ENCODE peak calls at places on chromosomes 7 and 10, in eight cellular contexts. C is activated CD8-positive, alpha-beta T cell treated with anti-CD3 and anti-CD28 coated beads for 36 hours; E is heart left ventricle; T is GM23338; S is naive thymus-derived CD8-positive, alpha-beta T cell; B is left lung; K is sciatic nerve; Q is body of pancreas. I is an unnamed sample.

GRCh38 chr7:129887865-129888264 is 64.9 kb downstream of the UBE2H start:
- ATAC-seq in B (no peak), S (no peak), E (no peak), K (no peak), T (no peak), C (no peak), Q (no peak), I (no peak)

GRCh38 chr7:78769551-78770101 is 683.8 kb downstream of the MAGI2 start:
- ATAC-seq in Q (no peak), T (peak; percentile 12), E (no peak), B (no peak), K (no peak), S (no peak), C (no peak), I (peak; percentile 55)

GRCh38 chr10:79052311-79053080 is 16.3 kb upstream of the ZMIZ1 start:
- ATAC-seq in Q (no peak), C (no peak), E (no peak), S (peak; percentile 70), T (peak; percentile 65), B (peak; percentile 56), K (no peak), I (peak; percentile 2)

GRCh38 chr10:74851834-74852233 is 25.4 kb downstream of the KAT6B start:
- ATAC-seq in Q (no peak), K (no peak), E (peak; percentile 25), T (no peak), S (no peak), C (no peak), B (no peak), I (no peak)

GRCh38 chr7:107949443-107949935 is 53.5 kb downstream of the LAMB1 start:
- ATAC-seq in Q (no peak), T (no peak), S (no peak), K (no peak), E (no peak), B (no peak), C (no peak), I (no peak)

GRCh38 chr7:144513332-144513731 is 109.8 kb upstream of the NOBOX start:
- ATAC-seq in K (peak; percentile 65), S (no peak), E (peak; percentile 77), C (no peak), B (peak; percentile 66), Q (no peak), T (peak; percentile 47), I (no peak)

GRCh38 chr7:78221961-78222751 is 423.6 kb downstream of the PHTF2 start:
- ATAC-seq in Q (no peak), B (peak; percentile 32), C (no peak), E (no peak), K (no peak), S (no peak), T (no peak), I (no peak)

GRCh38 chr7:141884544-141885227 is 31.5 kb upstream of the OR9A4 start:
- ATAC-seq in S (no peak), B (no peak), Q (no peak), K (peak; percentile 45), E (no peak), C (no peak), T (no peak), I (peak; percentile 88)

GRCh38 chr7:100351657-100352058 is 6.3 kb upstream of the PILRB start:
- ATAC-seq in S (no peak), Q (no peak), B (no peak), C (peak; percentile 19), K (no peak), E (no peak), T (no peak), I (no peak)

GRCh38 chr10:61882621-61883375 is 18.7 kb upstream of the ARID5B start:
- ATAC-seq in E (no peak), B (no peak), T (no peak), Q (no peak), K (no peak), C (peak; percentile 86), S (no peak), I (peak; percentile 50)

GRCh38 chr7:98826811-98827231 is 43.0 kb downstream of the TMEM130 start:
- ATAC-seq in Q (peak; percentile 52), S (no peak), E (peak; percentile 97), K (peak; percentile 67), B (no peak), T (peak; percentile 78), C (no peak), I (no peak)

GRCh38 chr10:98141484-98142073 is 7.1 kb downstream of the R3HCC1L start:
- ATAC-seq in T (no peak), Q (no peak), C (peak; percentile 70), E (no peak), S (no peak), K (no peak), B (no peak), I (no peak)

GRCh38 chr7:137462847-137463246 is 119.3 kb upstream of the PTN start:
- ATAC-seq in K (no peak), S (no peak), B (no peak), E (no peak), T (no peak), C (no peak), Q (no peak), I (no peak)

GRCh38 chr10:25797888-25798429 is 136.1 kb upstream of the MYO3A start:
- ATAC-seq in K (no peak), E (no peak), C (no peak), T (no peak), S (no peak), Q (no peak), B (no peak), I (no peak)

GRCh38 chr7:17492437-17492836 is 194.0 kb downstream of the AHR start:
- ATAC-seq in E (no peak), T (no peak), S (no peak), K (no peak), B (no peak), C (peak; percentile 24), Q (no peak), I (no peak)

GRCh38 chr7:26216044-26216443 is 14.5 kb downstream of the CBX3 start:
- ATAC-seq in E (no peak), T (no peak), Q (no peak), C (peak; percentile 47), K (no peak), S (no peak), B (no peak), I (no peak)

GRCh38 chr10:124579003-124579384 is 117.4 kb downstream of the LHPP start:
- ATAC-seq in T (peak; percentile 39), E (peak; percentile 31), Q (no peak), S (no peak), B (peak; percentile 62), K (no peak), C (no peak), I (no peak)

GRCh38 chr7:68276725-68277124 is 1280.1 kb downstream of the TYW1 start:
- ATAC-seq in T (no peak), K (no peak), Q (no peak), S (no peak), C (no peak), E (no peak), B (no peak), I (no peak)

GRCh38 chr10:112919721-112920120 is 30.3 kb upstream of the TCF7L2 start:
- ATAC-seq in S (no peak), B (no peak), K (no peak), E (no peak), Q (no peak), C (no peak), T (no peak), I (no peak)

GRCh38 chr10:128265596-128265995 is 139.4 kb upstream of the MKI67 start:
- ATAC-seq in B (no peak), C (no peak), K (no peak), S (no peak), E (no peak), Q (no peak), T (no peak), I (peak; percentile 29)

GRCh38 chr7:50283206-50283605 is 21.3 kb upstream of the IKZF1 start:
- ATAC-seq in E (peak; percentile 59), S (no peak), T (no peak), C (no peak), K (peak; percentile 49), Q (no peak), B (peak; percentile 63), I (no peak)

GRCh38 chr7:132453825-132454224 is 122.4 kb downstream of the PLXNA4 start:
- ATAC-seq in E (no peak), C (peak; percentile 18), K (no peak), S (no peak), T (no peak), B (no peak), Q (no peak), I (no peak)

GRCh38 chr10:3757638-3758490 is 27.1 kb downstream of the KLF6 start:
- ATAC-seq in B (no peak), Q (peak; percentile 12), K (no peak), C (peak; percentile 81), S (peak; percentile 48), T (no peak), E (no peak), I (peak; percentile 87)

GRCh38 chr7:73683056-73683915 is at the start of the genes BUD23 and DNAJC30:
- ATAC-seq in Q (peak; percentile 99), B (peak; percentile 96), K (peak; percentile 99), E (peak; percentile 98), C (peak; percentile 98), S (peak; percentile 97), T (peak; percentile 91), I (peak; percentile 99)

GRCh38 chr10:105952153-105952552 is 1212.4 kb downstream of the SORCS1 start:
- ATAC-seq in K (peak; percentile 85), T (peak; percentile 89), S (no peak), C (no peak), E (peak; percentile 68), Q (peak; percentile 88), B (peak; percentile 96), I (peak; percentile 61)

GRCh38 chr10:129568562-129569344 is 101.7 kb downstream of the MGMT start:
- ATAC-seq in E (peak; percentile 55), B (no peak), S (no peak), T (peak; percentile 59), K (no peak), C (peak; percentile 49), Q (no peak), I (peak; percentile 75)

I was measured in stimulated activated memory B cell treated with anti-CD40 and anti-IgM and Interleukin-4, amounts not matched to agents 10 μg/mL and 1 μg/mL and 100 μg/mL, for 72 hours.